ENCODE peak calls at places on chromosomes 4 and X, in seven cellular contexts. O is stimulated activated CD4-positive, alpha-beta T cell treated with anti-CD3 and anti-CD28 coated beads, Interleukin-1b, Interleukin-23, amount 100 ng/mL, for 24 hours; V is GM19239; W is activated T-cell treated with anti-CD3 and anti-CD28 coated beads, Interleukin-2, amount 50 U/mL, for 4 hours; H is H1; K is NCI-H510A treated with DMSO at 0.1 percent for 48 hours; A is glutamatergic neuron. D is an unnamed sample.

GRCh38 chr4:162782778-162783507 is 383.7 kb downstream of the NAF1 start:
- DNase-seq in O (no peak), V (no peak), W (no peak), H (no peak), K (no peak), A (no peak), D (no peak)

GRCh38 chr4:105996845-105997244 is 101.6 kb downstream of the NPNT start:
- DNase-seq in O (no peak), V (no peak), W (no peak), H (no peak), K (no peak), A (no peak), D (no peak)

GRCh38 chr4:181684310-181684709 is 558.9 kb upstream of the TENM3 start:
- DNase-seq in O (no peak), V (no peak), W (no peak), H (no peak), K (no peak), A (no peak), D (no peak)

GRCh38 chr4:153233761-153234371 is 29.6 kb downstream of the TRIM2 start:
- DNase-seq in O (no peak), V (no peak), W (no peak), H (no peak), K (no peak), A (no peak), D (no peak)

GRCh38 chrX:47321978-47322377 is 48.4 kb upstream of the ZNF157 start:
- DNase-seq in O (no peak), V (no peak), W (no peak), H (peak), K (no peak), A (peak), D (peak)

GRCh38 chrX:153700967-153701366 is 13.2 kb downstream of the SLC6A8 start:
- DNase-seq in O (no peak), V (no peak), W (no peak), H (no peak), K (no peak), A (no peak), D (no peak)

GRCh38 chr4:103786014-103786413 is 66.2 kb upstream of the TACR3 start:
- DNase-seq in O (no peak), V (peak), W (no peak), H (no peak), K (peak), A (peak), D (peak)

GRCh38 chr4:55071951-55072350 is 53.4 kb downstream of the KDR start:
- DNase-seq in O (no peak), V (no peak), W (no peak), H (no peak), K (no peak), A (no peak), D (no peak)

GRCh38 chr4:108135549-108136209 is 33.1 kb downstream of the LEF1 start:
- DNase-seq in O (no peak), V (no peak), W (no peak), H (peak), K (peak), A (no peak), D (peak)

GRCh38 chr4:2068198-2068470 is 9.0 kb downstream of the NAT8L start:
- DNase-seq in O (no peak), V (no peak), W (no peak), H (no peak), K (no peak), A (no peak), D (no peak)

GRCh38 chr4:2939383-2940243 is 23.6 kb downstream of the NOP14 start:
- DNase-seq in O (no peak), V (no peak), W (no peak), H (no peak), K (no peak), A (no peak), D (peak)

GRCh38 chrX:122579521-122579920 is 604.6 kb upstream of the GRIA3 start:
- DNase-seq in O (no peak), V (no peak), W (no peak), H (no peak), K (no peak), A (no peak), D (no peak)

GRCh38 chrX:119145241-119145653 is 17.6 kb upstream of the KIAA1210 start:
- DNase-seq in O (no peak), V (no peak), W (no peak), H (peak), K (peak), A (peak), D (peak)

GRCh38 chr4:99821918-99822503 is 5.4 kb downstream of the DAPP1 start:
- DNase-seq in O (no peak), V (no peak), W (no peak), H (no peak), K (no peak), A (no peak), D (no peak)

GRCh38 chrX:51408462-51408861 is 75.8 kb downstream of the NUDT10 start:
- DNase-seq in O (no peak), V (no peak), W (no peak), H (no peak), K (no peak), A (no peak), D (no peak)

GRCh38 chrX:120476714-120477113 is 7.6 kb upstream of the LAMP2 start:
- DNase-seq in O (no peak), V (no peak), W (no peak), H (no peak), K (no peak), A (no peak), D (no peak)

GRCh38 chr4:163167333-163167626 is 590 bp upstream of the NAF1 start:
- DNase-seq in O (no peak), V (no peak), W (no peak), H (no peak), K (peak), A (no peak), D (no peak)

GRCh38 chr4:150591284-150591874 is 9.4 kb downstream of the MAB21L2 start:
- DNase-seq in O (no peak), V (no peak), W (no peak), H (peak), K (peak), A (peak), D (peak)

GRCh38 chr4:151553874-151554273 is 144.9 kb downstream of the FHIP1A start:
- DNase-seq in O (no peak), V (no peak), W (no peak), H (no peak), K (peak), A (no peak), D (peak)

GRCh38 chrX:19554786-19555185 is 39.5 kb upstream of the MAP3K15 start:
- DNase-seq in O (no peak), V (no peak), W (no peak), H (no peak), K (no peak), A (no peak), D (no peak)

GRCh38 chrX:112233164-112233563 is 150.6 kb upstream of the TRPC5 start:
- DNase-seq in O (no peak), V (no peak), W (no peak), H (no peak), K (no peak), A (no peak), D (no peak)

D was measured in H7.